ENCODE peak calls at places on chromosomes 6 and 20, in nine cellular contexts. One of them, this sample, is unnamed.

GRCh38 chr20:2144850-2145249 is 43.2 kb downstream of the STK35 start:
- DNase-seq in CD8-positive, alpha-beta T cell: no peak
- DNase-seq in AG04450: no peak
- DNase-seq in HCT116: no peak
- DNase-seq in tibial nerve: no peak
- DNase-seq in pancreas: no peak
- DNase-seq in CD4-positive, CD25-positive, alpha-beta regulatory T cell: no peak
- DNase-seq in neuronal stem cell: no peak
- DNase-seq in heart right ventricle: no peak
- DNase-seq in this sample: no peak

GRCh38 chr20:54515788-54516324 is 40.5 kb downstream of the DOK5 start:
- DNase-seq in CD8-positive, alpha-beta T cell: no peak
- DNase-seq in AG04450: no peak
- DNase-seq in HCT116: no peak
- DNase-seq in tibial nerve: no peak
- DNase-seq in pancreas: no peak
- DNase-seq in CD4-positive, CD25-positive, alpha-beta regulatory T cell: no peak
- DNase-seq in neuronal stem cell: no peak
- DNase-seq in heart right ventricle: no peak
- DNase-seq in this sample: no peak

GRCh38 chr6:124148225-124148624 is 344.6 kb downstream of the NKAIN2 start:
- DNase-seq in CD8-positive, alpha-beta T cell: no peak
- DNase-seq in AG04450: no peak
- DNase-seq in HCT116: no peak
- DNase-seq in tibial nerve: no peak
- DNase-seq in pancreas: no peak
- DNase-seq in CD4-positive, CD25-positive, alpha-beta regulatory T cell: no peak
- DNase-seq in neuronal stem cell: no peak
- DNase-seq in heart right ventricle: no peak
- DNase-seq in this sample: no peak

GRCh38 chr6:110053395-110054240 is 75.5 kb downstream of the GPR6 start:
- DNase-seq in CD8-positive, alpha-beta T cell: no peak
- DNase-seq in AG04450: peak; percentile 24
- DNase-seq in HCT116: peak; percentile 40
- DNase-seq in tibial nerve: no peak
- DNase-seq in pancreas: no peak
- DNase-seq in CD4-positive, CD25-positive, alpha-beta regulatory T cell: peak; percentile 8
- DNase-seq in neuronal stem cell: peak; percentile 45
- DNase-seq in heart right ventricle: peak; percentile 25
- DNase-seq in this sample: no peak

GRCh38 chr6:15460110-15460727 is 202.6 kb downstream of the DTNBP1 start:
- DNase-seq in CD8-positive, alpha-beta T cell: no peak
- DNase-seq in AG04450: no peak
- DNase-seq in HCT116: no peak
- DNase-seq in tibial nerve: no peak
- DNase-seq in pancreas: no peak
- DNase-seq in CD4-positive, CD25-positive, alpha-beta regulatory T cell: no peak
- DNase-seq in neuronal stem cell: no peak
- DNase-seq in heart right ventricle: no peak
- DNase-seq in this sample: no peak

GRCh38 chr6:113433506-113433991 is 423.6 kb upstream of the MARCKS start:
- DNase-seq in CD8-positive, alpha-beta T cell: no peak
- DNase-seq in AG04450: peak; percentile 61
- DNase-seq in HCT116: no peak
- DNase-seq in tibial nerve: peak; percentile 41
- DNase-seq in pancreas: no peak
- DNase-seq in CD4-positive, CD25-positive, alpha-beta regulatory T cell: no peak
- DNase-seq in neuronal stem cell: no peak
- DNase-seq in heart right ventricle: no peak
- DNase-seq in this sample: peak; percentile 80

GRCh38 chr20:10739575-10739974 is 65.8 kb upstream of the JAG1 start:
- DNase-seq in CD8-positive, alpha-beta T cell: no peak
- DNase-seq in AG04450: no peak
- DNase-seq in HCT116: no peak
- DNase-seq in tibial nerve: no peak
- DNase-seq in pancreas: no peak
- DNase-seq in CD4-positive, CD25-positive, alpha-beta regulatory T cell: no peak
- DNase-seq in neuronal stem cell: no peak
- DNase-seq in heart right ventricle: peak; percentile 22
- DNase-seq in this sample: no peak

GRCh38 chr20:17622086-17622850 is 52.4 kb downstream of the DSTN start:
- DNase-seq in CD8-positive, alpha-beta T cell: no peak
- DNase-seq in AG04450: no peak
- DNase-seq in HCT116: no peak
- DNase-seq in tibial nerve: peak; percentile 8
- DNase-seq in pancreas: no peak
- DNase-seq in CD4-positive, CD25-positive, alpha-beta regulatory T cell: no peak
- DNase-seq in neuronal stem cell: no peak
- DNase-seq in heart right ventricle: no peak
- DNase-seq in this sample: no peak

GRCh38 chr6:17125407-17125806 is 23.6 kb downstream of the STMND1 start:
- DNase-seq in CD8-positive, alpha-beta T cell: no peak
- DNase-seq in AG04450: no peak
- DNase-seq in HCT116: no peak
- DNase-seq in tibial nerve: no peak
- DNase-seq in pancreas: no peak
- DNase-seq in CD4-positive, CD25-positive, alpha-beta regulatory T cell: no peak
- DNase-seq in neuronal stem cell: no peak
- DNase-seq in heart right ventricle: no peak
- DNase-seq in this sample: no peak

DNA sequence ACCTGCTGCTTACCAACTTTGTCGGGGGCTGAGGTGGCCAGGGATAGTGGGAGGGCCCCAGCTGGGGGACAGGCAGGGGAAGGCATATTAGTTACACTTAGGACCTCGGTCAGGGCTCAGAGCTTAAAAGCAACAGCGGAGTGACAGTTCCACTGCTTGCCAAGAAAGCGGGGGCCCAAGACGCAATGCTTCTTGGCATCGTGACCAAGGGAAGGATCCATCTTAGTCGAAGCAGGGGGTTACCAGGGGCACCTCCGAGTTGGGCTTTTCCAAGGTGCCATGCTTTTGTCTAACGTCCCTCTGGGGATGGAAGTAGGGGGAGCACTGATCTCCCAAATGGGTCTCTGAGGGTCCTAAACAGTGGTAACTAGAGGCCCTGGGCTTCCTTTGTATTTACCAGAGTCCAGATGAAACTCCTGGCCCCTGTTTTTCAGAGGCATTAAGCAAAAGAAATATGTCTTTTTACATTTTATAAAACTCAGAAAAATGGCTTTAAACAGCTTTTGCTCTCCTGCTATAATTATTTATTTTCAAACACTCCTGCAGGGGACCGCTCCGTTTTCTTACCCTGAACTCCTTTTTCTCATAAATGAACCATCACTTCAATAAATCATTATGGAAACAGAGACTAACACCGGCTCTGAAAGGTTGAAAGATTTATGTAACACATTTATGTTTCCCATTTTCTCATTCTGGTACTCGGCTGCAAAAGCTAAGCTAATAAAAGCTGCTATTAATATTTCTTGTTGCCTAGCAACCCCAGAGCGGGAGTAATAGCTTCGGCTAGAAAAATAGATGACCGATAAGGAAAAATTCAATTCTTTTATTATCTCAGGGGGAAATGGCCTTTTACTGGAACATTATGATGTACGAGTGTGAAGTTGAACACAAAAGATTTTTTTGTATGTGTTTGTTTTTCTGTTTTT is 100.4 kb downstream of the TOX2 start:
- DNase-seq in CD8-positive, alpha-beta T cell: no peak
- DNase-seq in AG04450: no peak
- DNase-seq in HCT116: no peak
- DNase-seq in tibial nerve: no peak
- DNase-seq in pancreas: peak; percentile 36
- DNase-seq in CD4-positive, CD25-positive, alpha-beta regulatory T cell: no peak
- DNase-seq in neuronal stem cell: no peak
- DNase-seq in heart right ventricle: no peak
- DNase-seq in this sample: no peak
- H3K27me3 ChIP-seq in CD8-positive, alpha-beta T cell: no peaks in the 10 kb centered on the region
- H3K27me3 ChIP-seq in AG04450: no peaks in the 10 kb centered on the region
- H3K27me3 ChIP-seq in HCT116: no peaks in the 10 kb centered on the region
- H3K27me3 ChIP-seq in tibial nerve: peaks cover 4% of the 10 kb centered on the region
- H3K27me3 ChIP-seq in pancreas: no peaks in the 10 kb centered on the region
- H3K27me3 ChIP-seq in CD4-positive, CD25-positive, alpha-beta regulatory T cell: no peaks in the 10 kb centered on the region
- H3K27me3 ChIP-seq in neuronal stem cell: no peaks in the 10 kb centered on the region
- H3K27me3 ChIP-seq in heart right ventricle: no peaks in the 10 kb centered on the region
- H3K27me3 ChIP-seq in this sample: no peaks in the 10 kb centered on the region

DNA sequence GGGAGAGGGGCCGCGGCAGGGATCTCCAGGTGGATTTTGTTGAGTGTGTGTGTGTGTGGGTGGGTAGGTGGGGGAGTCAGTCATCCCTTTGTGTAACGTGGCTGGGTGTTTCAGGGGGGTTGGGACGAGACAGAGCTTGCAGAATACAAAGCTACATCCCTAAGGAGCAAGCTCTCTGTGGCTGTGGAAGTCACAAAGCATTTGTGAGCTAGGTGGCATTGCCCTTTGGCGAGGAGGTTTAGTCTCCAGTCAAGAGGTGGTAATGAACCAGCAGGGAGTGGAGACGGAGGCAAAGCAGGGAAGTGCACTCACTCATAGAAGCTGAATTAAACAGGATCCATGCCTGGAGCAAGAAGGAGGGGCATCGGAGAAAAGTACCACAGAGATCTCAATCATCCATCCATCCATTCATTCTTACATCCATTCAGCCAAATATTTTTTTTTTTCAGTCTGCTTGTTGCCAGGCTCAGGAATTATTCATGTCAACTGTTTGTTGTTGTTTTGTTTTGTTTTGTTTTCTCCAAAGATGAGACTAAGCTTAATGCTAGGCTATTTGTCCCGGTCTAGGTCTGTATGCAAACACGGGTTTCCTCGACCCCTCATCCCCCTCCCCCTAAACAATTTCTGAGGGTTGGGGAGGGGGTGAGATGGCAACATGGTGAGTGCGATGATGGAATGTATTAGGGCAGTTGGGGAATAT is 913 bp downstream of the HCRTR2 start:
- DNase-seq in CD8-positive, alpha-beta T cell: no peak
- DNase-seq in AG04450: no peak
- DNase-seq in HCT116: no peak
- DNase-seq in tibial nerve: no peak
- DNase-seq in pancreas: no peak
- DNase-seq in CD4-positive, CD25-positive, alpha-beta regulatory T cell: no peak
- DNase-seq in neuronal stem cell: no peak
- DNase-seq in heart right ventricle: no peak
- DNase-seq in this sample: no peak
- H3K4me3 ChIP-seq in CD8-positive, alpha-beta T cell: no peak overlapping the region
- H3K4me3 ChIP-seq in AG04450: no peak overlapping the region
- H3K4me3 ChIP-seq in HCT116: no peak overlapping the region
- H3K4me3 ChIP-seq in tibial nerve: no peak overlapping the region
- H3K4me3 ChIP-seq in pancreas: no peak overlapping the region
- H3K4me3 ChIP-seq in CD4-positive, CD25-positive, alpha-beta regulatory T cell: no peak overlapping the region
- H3K4me3 ChIP-seq in neuronal stem cell: no peak overlapping the region
- H3K4me3 ChIP-seq in heart right ventricle: no peak overlapping the region
- H3K4me3 ChIP-seq in this sample: peak overlapping the region; percentile 33

DNA sequence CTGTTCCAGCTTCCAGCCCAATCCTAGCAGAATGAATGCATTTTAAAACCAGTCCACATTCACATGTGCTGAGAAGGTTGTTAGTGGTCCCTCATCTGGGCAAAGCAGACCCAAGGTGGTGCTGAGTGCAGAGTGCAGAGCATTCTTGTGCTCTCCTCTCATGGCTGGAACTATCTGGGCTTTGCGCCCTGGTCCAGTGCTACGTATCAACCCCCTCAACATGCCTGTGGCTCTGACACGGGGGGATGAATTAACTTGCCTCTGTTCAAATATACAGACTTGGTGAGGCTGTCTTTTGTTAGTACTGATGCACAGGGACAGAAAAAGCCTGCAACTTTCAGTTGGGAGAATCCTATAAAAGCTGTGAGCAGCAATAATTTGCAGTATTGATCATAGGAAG is 42.5 kb downstream of the PANK2 start:
- DNase-seq in CD8-positive, alpha-beta T cell: no peak
- DNase-seq in AG04450: no peak
- DNase-seq in HCT116: no peak
- DNase-seq in tibial nerve: no peak
- DNase-seq in pancreas: no peak
- DNase-seq in CD4-positive, CD25-positive, alpha-beta regulatory T cell: no peak
- DNase-seq in neuronal stem cell: no peak
- DNase-seq in heart right ventricle: no peak
- DNase-seq in this sample: peak; percentile 47
- H3K27ac ChIP-seq in CD8-positive, alpha-beta T cell: no peak overlapping the region
- H3K27ac ChIP-seq in AG04450: no peak overlapping the region
- H3K27ac ChIP-seq in HCT116: no peak overlapping the region
- H3K27ac ChIP-seq in tibial nerve: peak overlapping the region; percentile 90
- H3K27ac ChIP-seq in pancreas: no peak overlapping the region
- H3K27ac ChIP-seq in CD4-positive, CD25-positive, alpha-beta regulatory T cell: no peak overlapping the region
- H3K27ac ChIP-seq in neuronal stem cell: no peak overlapping the region
- H3K27ac ChIP-seq in heart right ventricle: peak overlapping the region; percentile 43
- H3K27ac ChIP-seq in this sample: peak overlapping the region; percentile 0

DNA sequence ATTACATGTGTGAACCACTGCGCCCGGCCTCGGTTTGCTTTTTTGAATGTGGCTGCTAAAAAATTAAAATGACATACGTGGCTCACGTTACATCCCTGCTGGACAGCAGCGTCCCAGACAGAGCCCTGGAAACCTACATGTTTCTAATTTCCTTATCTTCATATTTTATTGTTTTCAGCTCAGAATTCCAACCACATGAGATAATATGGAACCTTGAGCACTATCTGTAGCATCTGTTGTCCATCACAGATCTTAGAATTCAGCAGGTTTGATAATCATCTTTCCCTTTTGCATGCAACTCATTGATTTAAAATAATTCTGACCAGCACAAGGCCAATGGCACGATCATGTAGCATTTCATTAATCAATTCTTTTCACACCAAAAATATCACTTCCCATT is 25.9 kb upstream of the CCR6 start:
- DNase-seq in CD8-positive, alpha-beta T cell: no peak
- DNase-seq in AG04450: no peak
- DNase-seq in HCT116: no peak
- DNase-seq in tibial nerve: no peak
- DNase-seq in pancreas: no peak
- DNase-seq in CD4-positive, CD25-positive, alpha-beta regulatory T cell: no peak
- DNase-seq in neuronal stem cell: no peak
- DNase-seq in heart right ventricle: no peak
- DNase-seq in this sample: no peak
- H3K27me3 ChIP-seq in CD8-positive, alpha-beta T cell: no peaks in the 10 kb centered on the region
- H3K27me3 ChIP-seq in AG04450: no peaks in the 10 kb centered on the region
- H3K27me3 ChIP-seq in HCT116: no peaks in the 10 kb centered on the region
- H3K27me3 ChIP-seq in tibial nerve: no peaks in the 10 kb centered on the region
- H3K27me3 ChIP-seq in pancreas: no peaks in the 10 kb centered on the region
- H3K27me3 ChIP-seq in CD4-positive, CD25-positive, alpha-beta regulatory T cell: no peaks in the 10 kb centered on the region
- H3K27me3 ChIP-seq in neuronal stem cell: no peaks in the 10 kb centered on the region
- H3K27me3 ChIP-seq in heart right ventricle: no peaks in the 10 kb centered on the region
- H3K27me3 ChIP-seq in this sample: no peaks in the 10 kb centered on the region